ENCODE peak calls at places on chromosomes 12 and 14, in ten cellular contexts. One of them, this sample, is unnamed.

GRCh38 chr12:4780624-4781023 is 60.4 kb downstream of the GALNT8 start:
- DNase-seq in adrenal gland: no peak
- DNase-seq in lung: no peak
- DNase-seq in coronary artery: no peak
- DNase-seq in A673: no peak
- DNase-seq in tibial artery: peak
- DNase-seq in CD4-positive, alpha-beta T cell: no peak
- DNase-seq in psoas muscle: peak
- DNase-seq in left ventricle myocardium inferior: peak
- DNase-seq in HCT116: no peak
- DNase-seq in this sample: no peak

GRCh38 chr12:25241171-25242020 is 9.3 kb downstream of the KRAS start:
- DNase-seq in HCT116: peak
- DNase-seq in lung: no peak
- DNase-seq in left ventricle myocardium inferior: no peak
- DNase-seq in CD4-positive, alpha-beta T cell: no peak
- DNase-seq in psoas muscle: no peak
- DNase-seq in tibial artery: no peak
- DNase-seq in A673: peak
- DNase-seq in adrenal gland: no peak
- DNase-seq in coronary artery: no peak
- DNase-seq in this sample: no peak

GRCh38 chr12:59626382-59626781 is 30.6 kb downstream of the SLC16A7 start:
- DNase-seq in A673: no peak
- DNase-seq in adrenal gland: no peak
- DNase-seq in tibial artery: no peak
- DNase-seq in psoas muscle: no peak
- DNase-seq in left ventricle myocardium inferior: no peak
- DNase-seq in coronary artery: no peak
- DNase-seq in CD4-positive, alpha-beta T cell: no peak
- DNase-seq in lung: no peak
- DNase-seq in HCT116: no peak
- DNase-seq in this sample: no peak

GRCh38 chr12:54126696-54127537 is 61.9 kb downstream of the SMUG1 start:
- DNase-seq in HCT116: no peak
- DNase-seq in adrenal gland: peak
- DNase-seq in coronary artery: peak
- DNase-seq in tibial artery: peak
- DNase-seq in left ventricle myocardium inferior: peak
- DNase-seq in A673: peak
- DNase-seq in psoas muscle: peak
- DNase-seq in lung: peak
- DNase-seq in CD4-positive, alpha-beta T cell: no peak
- DNase-seq in this sample: peak

GRCh38 chr12:79926951-79927350 is 7.9 kb downstream of the PPP1R12A start:
- DNase-seq in left ventricle myocardium inferior: no peak
- DNase-seq in A673: no peak
- DNase-seq in HCT116: no peak
- DNase-seq in psoas muscle: no peak
- DNase-seq in lung: no peak
- DNase-seq in CD4-positive, alpha-beta T cell: no peak
- DNase-seq in coronary artery: no peak
- DNase-seq in tibial artery: no peak
- DNase-seq in adrenal gland: no peak
- DNase-seq in this sample: no peak

GRCh38 chr12:122081108-122081696 is 2.6 kb downstream of the MLXIP start:
- DNase-seq in tibial artery: peak
- DNase-seq in adrenal gland: peak
- DNase-seq in coronary artery: no peak
- DNase-seq in psoas muscle: no peak
- DNase-seq in A673: no peak
- DNase-seq in lung: no peak
- DNase-seq in left ventricle myocardium inferior: no peak
- DNase-seq in HCT116: no peak
- DNase-seq in CD4-positive, alpha-beta T cell: no peak
- DNase-seq in this sample: no peak

GRCh38 chr12:76719171-76719631 is 44.7 kb upstream of the ZDHHC17 start:
- DNase-seq in CD4-positive, alpha-beta T cell: no peak
- DNase-seq in coronary artery: no peak
- DNase-seq in A673: no peak
- DNase-seq in HCT116: no peak
- DNase-seq in tibial artery: no peak
- DNase-seq in adrenal gland: no peak
- DNase-seq in psoas muscle: no peak
- DNase-seq in lung: no peak
- DNase-seq in left ventricle myocardium inferior: no peak
- DNase-seq in this sample: no peak

GRCh38 chr12:89789862-89790261 is 81.2 kb upstream of the ATP2B1 start:
- DNase-seq in left ventricle myocardium inferior: no peak
- DNase-seq in A673: no peak
- DNase-seq in lung: no peak
- DNase-seq in CD4-positive, alpha-beta T cell: no peak
- DNase-seq in adrenal gland: no peak
- DNase-seq in HCT116: no peak
- DNase-seq in coronary artery: no peak
- DNase-seq in tibial artery: no peak
- DNase-seq in psoas muscle: no peak
- DNase-seq in this sample: no peak

GRCh38 chr12:3124917-3125316 is 47.7 kb downstream of the TSPAN9 start:
- DNase-seq in A673: no peak
- DNase-seq in left ventricle myocardium inferior: no peak
- DNase-seq in adrenal gland: no peak
- DNase-seq in tibial artery: no peak
- DNase-seq in psoas muscle: no peak
- DNase-seq in HCT116: no peak
- DNase-seq in lung: no peak
- DNase-seq in CD4-positive, alpha-beta T cell: no peak
- DNase-seq in coronary artery: no peak
- DNase-seq in this sample: no peak

GRCh38 chr12:130761537-130762318 is 45.6 kb upstream of the RIMBP2 start:
- DNase-seq in HCT116: peak
- DNase-seq in tibial artery: no peak
- DNase-seq in left ventricle myocardium inferior: peak
- DNase-seq in psoas muscle: peak
- DNase-seq in adrenal gland: peak
- DNase-seq in A673: peak
- DNase-seq in CD4-positive, alpha-beta T cell: peak
- DNase-seq in lung: no peak
- DNase-seq in coronary artery: no peak
- DNase-seq in this sample: peak

GRCh38 chr14:88233915-88234314 is 89.2 kb downstream of the KCNK10 start:
- DNase-seq in psoas muscle: no peak
- DNase-seq in left ventricle myocardium inferior: no peak
- DNase-seq in HCT116: peak
- DNase-seq in lung: no peak
- DNase-seq in A673: peak
- DNase-seq in CD4-positive, alpha-beta T cell: no peak
- DNase-seq in tibial artery: no peak
- DNase-seq in coronary artery: no peak
- DNase-seq in adrenal gland: no peak
- DNase-seq in this sample: no peak

GRCh38 chr12:27076930-27077329 is 5.4 kb downstream of the C12orf71 start:
- DNase-seq in adrenal gland: no peak
- DNase-seq in tibial artery: no peak
- DNase-seq in A673: no peak
- DNase-seq in lung: no peak
- DNase-seq in HCT116: no peak
- DNase-seq in CD4-positive, alpha-beta T cell: no peak
- DNase-seq in coronary artery: no peak
- DNase-seq in left ventricle myocardium inferior: no peak
- DNase-seq in psoas muscle: no peak
- DNase-seq in this sample: no peak

GRCh38 chr14:102046337-102047278 is 40.2 kb downstream of the HSP90AA1 start:
- DNase-seq in left ventricle myocardium inferior: peak
- DNase-seq in coronary artery: peak
- DNase-seq in CD4-positive, alpha-beta T cell: no peak
- DNase-seq in adrenal gland: peak
- DNase-seq in tibial artery: peak
- DNase-seq in lung: peak
- DNase-seq in HCT116: peak
- DNase-seq in A673: peak
- DNase-seq in psoas muscle: peak
- DNase-seq in this sample: peak

GRCh38 chr14:49975286-49975685 is 82.4 kb downstream of the ARF6 start:
- DNase-seq in A673: no peak
- DNase-seq in HCT116: peak
- DNase-seq in psoas muscle: no peak
- DNase-seq in CD4-positive, alpha-beta T cell: no peak
- DNase-seq in left ventricle myocardium inferior: no peak
- DNase-seq in adrenal gland: peak
- DNase-seq in tibial artery: no peak
- DNase-seq in coronary artery: no peak
- DNase-seq in lung: no peak
- DNase-seq in this sample: no peak

GRCh38 chr14:64654072-64654899 is 49.9 kb upstream of the PLEKHG3 start:
- DNase-seq in tibial artery: no peak
- DNase-seq in A673: no peak
- DNase-seq in coronary artery: no peak
- DNase-seq in CD4-positive, alpha-beta T cell: no peak
- DNase-seq in lung: no peak
- DNase-seq in HCT116: no peak
- DNase-seq in psoas muscle: no peak
- DNase-seq in left ventricle myocardium inferior: no peak
- DNase-seq in adrenal gland: no peak
- DNase-seq in this sample: no peak

GRCh38 chr12:47079894-47080724 is at the start of gene AMIGO2:
- DNase-seq in CD4-positive, alpha-beta T cell: peak
- DNase-seq in psoas muscle: peak
- DNase-seq in lung: peak
- DNase-seq in tibial artery: peak
- DNase-seq in left ventricle myocardium inferior: peak
- DNase-seq in HCT116: no peak
- DNase-seq in A673: peak
- DNase-seq in adrenal gland: peak
- DNase-seq in coronary artery: peak
- DNase-seq in this sample: peak

GRCh38 chr14:70441641-70442040 is 10.3 kb upstream of the ADAM21 start:
- DNase-seq in left ventricle myocardium inferior: no peak
- DNase-seq in HCT116: no peak
- DNase-seq in tibial artery: no peak
- DNase-seq in psoas muscle: no peak
- DNase-seq in adrenal gland: no peak
- DNase-seq in lung: no peak
- DNase-seq in CD4-positive, alpha-beta T cell: no peak
- DNase-seq in A673: no peak
- DNase-seq in coronary artery: no peak
- DNase-seq in this sample: no peak

GRCh38 chr12:62190921-62191746 is 69.1 kb upstream of the USP15 start:
- DNase-seq in HCT116: no peak
- DNase-seq in coronary artery: no peak
- DNase-seq in CD4-positive, alpha-beta T cell: peak
- DNase-seq in A673: peak
- DNase-seq in lung: no peak
- DNase-seq in tibial artery: no peak
- DNase-seq in adrenal gland: peak
- DNase-seq in left ventricle myocardium inferior: peak
- DNase-seq in psoas muscle: peak
- DNase-seq in this sample: no peak

GRCh38 chr12:130286041-130286440 is 51.6 kb upstream of the PIWIL1 start:
- DNase-seq in psoas muscle: no peak
- DNase-seq in HCT116: no peak
- DNase-seq in coronary artery: no peak
- DNase-seq in lung: no peak
- DNase-seq in A673: no peak
- DNase-seq in adrenal gland: no peak
- DNase-seq in CD4-positive, alpha-beta T cell: no peak
- DNase-seq in tibial artery: no peak
- DNase-seq in left ventricle myocardium inferior: no peak
- DNase-seq in this sample: no peak

GRCh38 chr12:109619002-109619604 is 45.5 kb downstream of the MVK start:
- DNase-seq in A673: no peak
- DNase-seq in lung: no peak
- DNase-seq in psoas muscle: no peak
- DNase-seq in left ventricle myocardium inferior: no peak
- DNase-seq in adrenal gland: no peak
- DNase-seq in HCT116: no peak
- DNase-seq in tibial artery: no peak
- DNase-seq in CD4-positive, alpha-beta T cell: no peak
- DNase-seq in coronary artery: no peak
- DNase-seq in this sample: no peak

GRCh38 chr12:55797068-55797467 is 20.5 kb downstream of the SARNP start:
- DNase-seq in A673: peak
- DNase-seq in coronary artery: no peak
- DNase-seq in tibial artery: no peak
- DNase-seq in HCT116: peak
- DNase-seq in CD4-positive, alpha-beta T cell: no peak
- DNase-seq in psoas muscle: no peak
- DNase-seq in left ventricle myocardium inferior: no peak
- DNase-seq in lung: no peak
- DNase-seq in adrenal gland: no peak
- DNase-seq in this sample: no peak

GRCh38 chr14:61519106-61519505 is 176.2 kb upstream of the HIF1A start:
- DNase-seq in psoas muscle: no peak
- DNase-seq in A673: no peak
- DNase-seq in CD4-positive, alpha-beta T cell: no peak
- DNase-seq in coronary artery: no peak
- DNase-seq in adrenal gland: no peak
- DNase-seq in tibial artery: no peak
- DNase-seq in left ventricle myocardium inferior: no peak
- DNase-seq in HCT116: no peak
- DNase-seq in lung: no peak
- DNase-seq in this sample: no peak
- H3K27ac ChIP-seq in psoas muscle: no peak
- H3K27ac ChIP-seq in A673: no peak
- H3K27ac ChIP-seq in CD4-positive, alpha-beta T cell: no peak
- H3K27ac ChIP-seq in coronary artery: no peak
- H3K27ac ChIP-seq in adrenal gland: no peak
- H3K27ac ChIP-seq in tibial artery: no peak
- H3K27ac ChIP-seq in left ventricle myocardium inferior: no peak
- H3K27ac ChIP-seq in HCT116: no peak
- H3K27ac ChIP-seq in lung: no peak
- H3K27ac ChIP-seq in this sample: no peak

GRCh38 chr12:8566525-8566924 is 25.8 kb upstream of the CLEC4E start:
- DNase-seq in HCT116: no peak
- DNase-seq in lung: no peak
- DNase-seq in psoas muscle: no peak
- DNase-seq in tibial artery: no peak
- DNase-seq in left ventricle myocardium inferior: no peak
- DNase-seq in A673: no peak
- DNase-seq in coronary artery: no peak
- DNase-seq in CD4-positive, alpha-beta T cell: no peak
- DNase-seq in adrenal gland: no peak
- DNase-seq in this sample: no peak
- TF ChIP-seq CTCF in HCT116: no peak
- TF ChIP-seq CTCF in lung: no peak
- TF ChIP-seq CTCF in psoas muscle: no peak
- TF ChIP-seq CTCF in tibial artery: no peak
- TF ChIP-seq CTCF in left ventricle myocardium inferior: no peak
- TF ChIP-seq CTCF in A673: no peak
- TF ChIP-seq CTCF in coronary artery: no peak
- TF ChIP-seq CTCF in CD4-positive, alpha-beta T cell: no peak
- TF ChIP-seq CTCF in adrenal gland: no peak
- TF ChIP-seq CTCF in this sample: no peak

GRCh38 chr12:124684971-124685688 is 117.7 kb upstream of the NCOR2 start:
- DNase-seq in HCT116: no peak
- DNase-seq in coronary artery: no peak
- DNase-seq in tibial artery: peak
- DNase-seq in A673: no peak
- DNase-seq in adrenal gland: peak
- DNase-seq in lung: no peak
- DNase-seq in CD4-positive, alpha-beta T cell: no peak
- DNase-seq in left ventricle myocardium inferior: no peak
- DNase-seq in psoas muscle: no peak
- DNase-seq in this sample: no peak
- H3K27ac ChIP-seq in HCT116: no peak
- H3K27ac ChIP-seq in coronary artery: peak
- H3K27ac ChIP-seq in tibial artery: peak
- H3K27ac ChIP-seq in A673: peak
- H3K27ac ChIP-seq in adrenal gland: peak
- H3K27ac ChIP-seq in lung: peak
- H3K27ac ChIP-seq in CD4-positive, alpha-beta T cell: no peak
- H3K27ac ChIP-seq in left ventricle myocardium inferior: peak
- H3K27ac ChIP-seq in psoas muscle: peak
- H3K27ac ChIP-seq in this sample: peak

GRCh38 chr12:104694161-104694560 is 237.4 kb downstream of the CHST11 start:
- DNase-seq in adrenal gland: no peak
- DNase-seq in tibial artery: peak
- DNase-seq in CD4-positive, alpha-beta T cell: no peak
- DNase-seq in lung: peak
- DNase-seq in psoas muscle: no peak
- DNase-seq in coronary artery: no peak
- DNase-seq in A673: no peak
- DNase-seq in HCT116: no peak
- DNase-seq in left ventricle myocardium inferior: no peak
- DNase-seq in this sample: no peak
- TF ChIP-seq CTCF in adrenal gland: no peak
- TF ChIP-seq CTCF in tibial artery: no peak
- TF ChIP-seq CTCF in CD4-positive, alpha-beta T cell: no peak
- TF ChIP-seq CTCF in lung: no peak
- TF ChIP-seq CTCF in psoas muscle: no peak
- TF ChIP-seq CTCF in coronary artery: no peak
- TF ChIP-seq CTCF in A673: no peak
- TF ChIP-seq CTCF in HCT116: no peak
- TF ChIP-seq CTCF in left ventricle myocardium inferior: no peak
- TF ChIP-seq CTCF in this sample: no peak